ENCODE peak calls at places on chromosomes 2 and 18, in seven cellular contexts. L is fibroblast of lung; S is CD8-positive, alpha-beta T cell; H is left ventricle myocardium inferior; Q is AG04450; W is ovary; A is HL-60. D is an unnamed sample. For H3K27me3, the result is how much of the 10 kb centered on the place peaks cover.

GRCh38 chr2:2755990-2756389 is 424.9 kb upstream of the MYT1L start:
- DNase-seq in S (no peak), Q (no peak), W (no peak), H (no peak), L (no peak), A (no peak), D (no peak)

GRCh38 chr2:31207790-31208189 is 9.5 kb downstream of the CAPN14 start:
- DNase-seq in W (no peak), S (no peak), A (no peak), L (no peak), Q (no peak), H (no peak), D (no peak)

GRCh38 chr2:240522406-240522805 is 35.4 kb downstream of the ANKMY1 start:
- DNase-seq in H (no peak), Q (no peak), A (no peak), L (no peak), W (no peak), S (no peak), D (no peak)

GRCh38 chr2:42385225-42385624 is 24.2 kb upstream of the COX7A2L start:
- DNase-seq in W (no peak), A (no peak), H (no peak), Q (no peak), L (no peak), S (no peak), D (no peak)

GRCh38 chr2:159010340-159010739 is 41.9 kb downstream of the TANC1 start:
- DNase-seq in Q (no peak), S (no peak), H (no peak), L (peak), A (no peak), W (no peak), D (no peak)

GRCh38 chr2:147646999-147647588 is 197.7 kb upstream of the ACVR2A start:
- DNase-seq in W (no peak), S (no peak), Q (no peak), H (no peak), L (peak), A (no peak), D (no peak)

GRCh38 chr18:48854780-48855179 is 96.0 kb downstream of the SMAD7 start:
- DNase-seq in H (no peak), S (no peak), W (no peak), L (no peak), A (no peak), Q (no peak), D (no peak)

GRCh38 chr2:44218771-44219170 is 50.1 kb downstream of the PPM1B start:
- DNase-seq in A (no peak), W (no peak), Q (no peak), S (no peak), H (no peak), L (no peak), D (no peak)

GRCh38 chr2:138504546-138505239 is 3.1 kb downstream of the SPOPL start:
- DNase-seq in A (peak), H (no peak), L (no peak), W (no peak), S (no peak), Q (no peak), D (no peak)

GRCh38 chr18:52531836-52532235 is 191.8 kb downstream of the DCC start:
- DNase-seq in L (no peak), A (no peak), W (no peak), H (no peak), S (no peak), Q (no peak), D (no peak)

GRCh38 chr2:206614825-206615224 is 27.5 kb upstream of the FAM237A start:
- DNase-seq in H (no peak), L (peak), S (no peak), Q (no peak), A (no peak), W (no peak), D (no peak)

GRCh38 chr2:197591706-197592072 is 75.8 kb downstream of the MOB4 start:
- DNase-seq in W (no peak), H (no peak), L (no peak), Q (no peak), A (no peak), S (no peak), D (no peak)

GRCh38 chr2:239225921-239226561 is 174.8 kb downstream of the HDAC4 start:
- DNase-seq in H (no peak), W (peak), Q (peak), S (no peak), A (no peak), L (peak), D (peak)

GRCh38 chr2:98269274-98269673 is 77.0 kb upstream of the CNGA3 start:
- DNase-seq in S (no peak), H (no peak), L (peak), W (no peak), Q (peak), A (peak), D (no peak)

GRCh38 chr2:69381337-69381737 is 5.7 kb downstream of the GFPT1 start:
- DNase-seq in L (peak), Q (no peak), H (no peak), W (no peak), S (no peak), A (no peak), D (no peak)

GRCh38 chr2:232592687-232593407 is 40.6 kb upstream of the EFHD1 start:
- DNase-seq in L (peak), A (no peak), S (no peak), W (no peak), Q (no peak), H (no peak), D (peak)

GRCh38 chr2:61978522-61978921 is 73.0 kb downstream of the COMMD1 start:
- DNase-seq in L (no peak), H (peak), A (peak), S (no peak), Q (no peak), W (no peak), D (no peak)

GRCh38 chr18:67266246-67266570 is 250.3 kb downstream of the DSEL start:
- DNase-seq in L (no peak), W (no peak), A (no peak), S (no peak), Q (no peak), H (no peak), D (no peak)

GRCh38 chr2:44941551-44942234 is at the start of gene SIX3:
- DNase-seq in W (no peak), L (no peak), Q (no peak), H (no peak), S (peak), A (no peak), D (no peak)

GRCh38 chr2:105382177-105382576 is 16.7 kb downstream of the FHL2 start:
- DNase-seq in L (no peak), H (no peak), W (no peak), A (no peak), S (no peak), Q (no peak), D (no peak)

GRCh38 chr2:97870396-97870843 is 125.3 kb downstream of the TMEM131 start:
- DNase-seq in H (no peak), A (peak), Q (peak), S (peak), L (peak), W (no peak), D (peak)

GRCh38 chr2:241218131-241219029 is 29.9 kb downstream of the ANO7 start:
- DNase-seq in L (no peak), A (no peak), W (peak), Q (no peak), S (no peak), H (peak), D (no peak)

GRCh38 chr2:158211516-158211915 is 109.8 kb downstream of the UPP2 start:
- DNase-seq in L (peak), A (no peak), W (no peak), Q (no peak), S (no peak), H (no peak), D (no peak)

GRCh38 chr2:43269074-43269572 is 42.7 kb upstream of the ZFP36L2 start:
- DNase-seq in W (peak), A (no peak), S (no peak), L (peak), H (peak), Q (peak), D (peak)

GRCh38 chr2:18999198-18999597 is 359.2 kb downstream of the OSR1 start:
- DNase-seq in H (no peak), Q (no peak), W (no peak), A (no peak), L (no peak), S (no peak), D (no peak)

GRCh38 chr18:51235011-51235789 is 37.7 kb upstream of the MEX3C start:
- DNase-seq in L (no peak), A (no peak), S (no peak), Q (no peak), W (no peak), H (no peak), D (no peak)

GRCh38 chr2:40130251-40130994 is 321.5 kb downstream of the SLC8A1 start:
- DNase-seq in H (peak), L (peak), S (no peak), A (no peak), W (no peak), Q (no peak), D (no peak)

GRCh38 chr2:241001413-241002274 is 3.2 kb downstream of the SNED1 start:
- DNase-seq in L (no peak), W (peak), A (no peak), H (no peak), Q (no peak), S (no peak), D (no peak)

GRCh38 chr2:123073956-123074355 is 951.1 kb upstream of the CNTNAP5 start:
- DNase-seq in L (no peak), Q (no peak), H (no peak), S (no peak), W (no peak), A (peak), D (no peak)

GRCh38 chr2:138727956-138728355 is 52.2 kb downstream of the NXPH2 start:
- DNase-seq in Q (no peak), H (no peak), W (no peak), A (no peak), L (no peak), S (no peak), D (no peak)

GRCh38 chr2:46062637-46063412 is 234.4 kb upstream of the EPAS1 start:
- DNase-seq in A (peak), L (peak), Q (peak), H (peak), S (peak), W (peak), D (no peak)

GRCh38 chr2:230872968-230873669 is 8.4 kb downstream of the ITM2C start:
- DNase-seq in A (no peak), H (no peak), Q (no peak), S (no peak), W (no peak), L (no peak), D (no peak)

GRCh38 chr2:231452799-231453508 is 11.3 kb downstream of the NCL start:
- DNase-seq in H (no peak), Q (no peak), W (no peak), L (peak), S (no peak), A (peak), D (no peak)

GRCh38 chr2:190678444-190679162 is 29.7 kb downstream of the NAB1 start:
- DNase-seq in H (no peak), W (no peak), A (no peak), L (no peak), Q (no peak), S (no peak), D (no peak)

GRCh38 chr2:56757884-56758545 is 574.2 kb downstream of the CCDC85A start:
- DNase-seq in L (no peak), W (no peak), A (no peak), S (no peak), H (no peak), Q (no peak), D (no peak)

GRCh38 chr18:79395308-79395640 is 456 bp upstream of the NFATC1 start:
- DNase-seq in S (no peak), W (no peak), A (no peak), L (no peak), H (no peak), Q (no peak), D (no peak)
- H3K27me3 ChIP-seq in S (under half), W (under half), A (under half), L (under half), H (under half), Q (under half), D (under half)

DNA sequence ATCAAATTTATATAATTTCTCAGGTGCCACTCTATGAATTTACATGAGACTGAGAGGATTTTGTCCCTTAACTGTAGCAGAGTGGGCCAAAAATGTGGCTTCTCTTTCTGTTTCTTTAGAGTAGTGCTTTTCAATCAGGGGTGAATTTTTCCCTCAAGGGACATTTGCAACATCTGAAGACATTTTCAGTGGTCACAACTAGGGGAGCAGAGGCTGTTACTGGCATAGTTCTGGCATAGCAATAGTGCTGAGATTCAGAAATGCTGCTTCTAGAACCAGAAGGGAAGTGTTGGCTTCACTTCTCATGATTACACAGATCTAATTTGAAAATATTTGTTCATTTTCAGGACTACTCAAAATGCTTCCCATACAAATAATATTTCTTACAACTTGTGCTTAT is 526.5 kb downstream of the THSD7B start:
- DNase-seq in W (no peak), S (no peak), H (no peak), Q (no peak), L (no peak), A (no peak), D (no peak)
- TF ChIP-seq CTCF in W (no peak), S (no peak), H (no peak), Q (no peak), L (no peak), A (no peak), D (no peak)

DNA sequence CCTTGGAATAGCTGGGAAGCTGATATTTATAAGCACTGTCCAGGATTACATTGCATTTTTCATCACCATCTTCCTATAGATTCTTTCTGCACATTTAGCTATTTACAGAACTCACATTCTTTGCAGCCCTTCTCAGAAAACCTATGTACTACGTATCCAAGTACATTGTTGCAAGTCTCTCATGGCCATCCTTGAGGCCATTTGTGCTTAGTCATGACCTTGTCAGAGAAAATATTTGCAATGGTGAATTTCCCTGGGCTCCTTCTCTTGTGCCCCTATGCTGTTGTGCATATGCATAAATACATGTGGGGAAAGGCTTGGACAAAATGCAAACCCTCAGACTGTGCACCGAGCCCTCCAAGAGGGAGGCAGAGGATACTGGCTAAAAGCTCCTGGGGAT is 19.5 kb downstream of the IL36A start:
- DNase-seq in H (no peak), S (no peak), W (no peak), A (no peak), Q (no peak), L (no peak), D (no peak)
- H3K27me3 ChIP-seq in H (half or more), S (under half), W (under half), A (under half), Q (under half), L (under half), D (under half)

DNA sequence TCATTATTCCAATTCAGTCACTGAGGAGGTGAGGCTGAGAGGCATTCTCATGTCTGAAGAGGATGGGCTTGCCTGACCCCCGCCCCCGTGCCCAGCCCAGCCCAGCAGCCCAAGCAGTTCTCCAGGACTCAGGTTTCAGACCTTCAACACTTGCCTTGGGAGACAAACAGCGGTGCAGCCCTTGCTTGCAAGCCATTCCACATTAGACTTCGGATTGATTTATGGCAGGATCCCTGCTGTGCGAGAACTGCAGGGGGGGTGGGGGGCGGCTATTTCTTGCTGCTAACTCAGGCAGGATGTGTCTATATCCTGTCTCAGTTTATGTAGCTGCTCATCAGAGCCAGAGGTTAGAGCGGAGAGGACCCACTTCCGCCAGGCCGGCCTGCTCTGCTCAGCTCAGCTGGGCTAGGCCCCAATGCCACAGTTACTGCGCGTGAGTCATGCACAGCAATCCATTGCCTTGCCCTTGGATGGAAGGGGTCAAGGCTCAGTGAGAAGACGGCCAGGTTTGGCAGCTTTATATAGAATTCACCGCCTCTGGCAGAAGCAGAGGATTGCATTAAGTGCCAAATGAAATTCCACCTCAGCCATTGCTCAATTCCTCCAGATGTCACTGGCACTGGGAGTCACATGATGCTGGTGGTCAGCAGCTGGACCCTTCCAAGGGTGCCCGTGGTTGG is 1.8 kb downstream of the GYPC start:
- DNase-seq in S (peak), L (peak), Q (peak), H (peak), W (peak), A (peak), D (peak)
- TF ChIP-seq CTCF in S (no peak), L (peak), Q (no peak), H (no peak), W (peak), A (no peak), D (peak)

GRCh38 chr2:176090870-176091269 is 1.7 kb upstream of the HOXD13 start:
- DNase-seq in A (no peak), H (no peak), W (no peak), Q (no peak), L (no peak), S (no peak), D (no peak)

GRCh38 chr2:176088048-176088936 is 4.2 kb upstream of the HOXD13 start:
- DNase-seq in H (peak), Q (no peak), S (no peak), W (peak), A (peak), L (peak), D (no peak)

GRCh38 chr2:176091329-176092258 is 927 bp upstream of the HOXD13 start:
- DNase-seq in S (no peak), W (no peak), A (no peak), H (no peak), L (no peak), Q (no peak), D (no peak)

GRCh38 chr2:176088937-176089842 is 3.3 kb upstream of the HOXD13 start:
- DNase-seq in W (no peak), L (no peak), A (no peak), Q (no peak), H (no peak), S (no peak), D (no peak)

GRCh38 chr2:176089843-176090395 is 2.6 kb upstream of the HOXD13 start:
- DNase-seq in Q (no peak), H (no peak), S (no peak), L (no peak), A (no peak), W (no peak), D (no peak)
- H3K27me3 ChIP-seq in Q (half or more), H (half or more), S (half or more), L (half or more), A (half or more), W (under half), D (under half)

GRCh38 chr2:37812414-37812813 is 112.7 kb upstream of the RMDN2 start:
- DNase-seq in Q (no peak), W (no peak), A (no peak), L (no peak), S (no peak), H (no peak), D (no peak)
- TF ChIP-seq CTCF in Q (no peak), W (no peak), A (no peak), L (no peak), S (no peak), H (peak), D (peak)

DNA sequence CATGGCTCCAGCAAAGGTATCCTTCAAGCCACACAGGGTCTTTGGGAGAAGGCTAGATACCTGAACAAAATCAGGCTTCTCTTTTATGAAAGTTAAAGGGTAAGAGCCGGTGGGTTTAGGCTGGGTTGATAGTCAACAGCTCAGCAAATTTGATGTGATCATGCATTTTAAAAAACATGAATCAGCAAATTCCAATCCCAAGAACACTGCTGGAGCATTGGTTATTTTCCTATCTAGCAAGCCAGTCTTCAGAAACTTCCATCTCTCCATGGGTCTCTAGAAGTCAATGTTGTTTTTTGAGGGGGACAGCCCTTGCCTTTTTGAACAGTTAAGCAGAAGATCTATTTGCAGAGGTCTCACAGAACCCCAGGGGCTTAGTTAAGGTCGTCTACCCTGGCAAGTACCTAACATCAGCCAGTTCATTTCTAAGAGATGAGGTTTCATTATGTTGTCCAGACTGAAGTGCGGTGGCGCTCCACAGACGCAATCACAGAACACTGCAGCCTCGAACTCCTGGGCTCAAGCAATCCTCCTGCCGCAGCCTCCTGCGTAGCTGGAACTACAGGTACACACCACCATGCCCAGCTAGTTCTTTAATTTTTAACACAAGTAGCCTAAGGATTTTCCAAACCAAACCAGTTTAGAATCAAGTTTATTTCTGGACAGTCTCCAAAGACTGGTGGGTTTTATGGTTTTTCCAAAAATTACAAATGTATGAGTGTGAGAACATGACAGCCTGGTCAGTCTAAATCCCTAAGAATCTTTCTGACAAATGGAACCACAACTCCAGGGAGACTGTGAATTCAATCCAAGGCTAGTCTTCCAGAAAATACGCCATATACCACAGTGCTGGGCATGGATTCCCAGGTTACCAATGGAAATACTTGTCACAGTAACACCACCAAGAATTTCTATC is 4.1 kb upstream of the ZCCHC2 start:
- DNase-seq in A (no peak), W (no peak), Q (no peak), L (no peak), H (no peak), S (no peak), D (no peak)
- H3K27me3 ChIP-seq in A (under half), W (under half), Q (under half), L (under half), H (under half), S (under half), D (under half)